ENCODE peak calls at places on chromosomes 2 and 18, in four cellular contexts. E, Z, X and V are unnamed samples.

GRCh38 chr2:163157891-163158511 is 319.4 kb upstream of the KCNH7 start:
- DNase-seq in E (no peak), Z (no peak), X (no peak), V (no peak)

GRCh38 chr2:168850846-168851245 is 39.4 kb downstream of the SPC25 start:
- DNase-seq in E (no peak), Z (no peak), X (no peak), V (no peak)

GRCh38 chr18:32888311-32888710 is 115.5 kb upstream of the KLHL14 start:
- DNase-seq in E (no peak), Z (no peak), X (no peak), V (no peak)

GRCh38 chr18:11309172-11309571 is 159.8 kb upstream of the PIEZO2 start:
- DNase-seq in E (no peak), Z (no peak), X (no peak), V (no peak)

GRCh38 chr2:205685314-205686230 is 3.3 kb downstream of the NRP2 start:
- DNase-seq in E (no peak), Z (peak; percentile 28), X (peak; percentile 72), V (no peak)

GRCh38 chr2:54666741-54667639 is 56.5 kb upstream of the EML6 start:
- DNase-seq in E (no peak), Z (no peak), X (no peak), V (no peak)

GRCh38 chr2:228838819-228839218 is 432.3 kb downstream of the PID1 start:
- DNase-seq in E (no peak), Z (no peak), X (no peak), V (no peak)

GRCh38 chr18:63879684-63880083 is 7.8 kb upstream of the SERPINB2 start:
- DNase-seq in E (no peak), Z (no peak), X (no peak), V (no peak)

GRCh38 chr18:76488190-76488589 is 6.9 kb downstream of the ZNF516 start:
- DNase-seq in E (no peak), Z (no peak), X (no peak), V (no peak)

GRCh38 chr2:127463155-127463991 is 45.1 kb downstream of the PROC start:
- DNase-seq in E (no peak), Z (no peak), X (no peak), V (no peak)

GRCh38 chr2:156526950-156527636 is 90.9 kb downstream of the GPD2 start:
- DNase-seq in E (peak; percentile 81), Z (no peak), X (no peak), V (no peak)

GRCh38 chr2:223941579-223942277 is 3.4 kb downstream of the WDFY1 start:
- DNase-seq in E (peak; percentile 64), Z (no peak), X (peak; percentile 66), V (no peak)

GRCh38 chr2:54704688-54705605 is 18.5 kb upstream of the EML6 start:
- DNase-seq in E (peak; percentile 60), Z (no peak), X (peak; percentile 73), V (no peak)

GRCh38 chr18:63255435-63255834 is 64.1 kb downstream of the BCL2 start:
- DNase-seq in E (no peak), Z (no peak), X (no peak), V (no peak)

GRCh38 chr2:74067221-74067747 is 80.4 kb downstream of the BOLA3 start:
- DNase-seq in E (no peak), Z (no peak), X (no peak), V (no peak)

GRCh38 chr2:171447675-171448074 is 13.6 kb downstream of the DCAF17 start:
- DNase-seq in E (no peak), Z (no peak), X (no peak), V (no peak)

GRCh38 chr2:25822190-25823117 is 55.8 kb downstream of the ASXL2 start:
- DNase-seq in E (peak; percentile 30), Z (peak; percentile 17), X (no peak), V (no peak)

GRCh38 chr2:158989165-158989564 is 20.7 kb downstream of the TANC1 start:
- DNase-seq in E (no peak), Z (no peak), X (no peak), V (no peak)
- TF ChIP-seq CTCF in E (no peak), Z (no peak), X (no peak), V (no peak)

DNA sequence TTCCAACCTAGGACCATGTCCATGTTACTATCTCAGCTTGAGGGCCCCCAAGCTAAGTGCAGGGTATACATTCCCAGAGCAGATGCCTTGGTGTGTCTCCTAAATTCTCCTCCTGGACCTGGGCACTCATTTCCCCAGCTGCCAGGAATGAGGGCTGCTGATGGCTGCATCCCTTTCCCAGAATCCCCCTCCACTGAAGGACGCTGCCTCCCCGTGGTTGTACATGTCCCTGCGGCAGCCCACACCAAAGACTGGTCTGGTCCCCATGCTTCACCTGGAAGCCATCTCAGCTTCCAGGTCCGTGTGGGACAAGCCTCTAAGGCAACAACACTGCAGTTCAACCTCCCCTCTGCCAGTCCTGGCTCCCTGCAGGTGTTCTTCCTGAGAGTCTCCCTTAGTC is 14.6 kb downstream of the TMEM163 start:
- DNase-seq in E (no peak), Z (no peak), X (no peak), V (no peak)
- TF ChIP-seq CTCF in E (peak; percentile 14), Z (no peak), X (no peak), V (no peak)

GRCh38 chr2:18001671-18002070 is 123.2 kb downstream of the KCNS3 start:
- DNase-seq in E (no peak), Z (no peak), X (no peak), V (no peak)
- TF ChIP-seq CTCF in E (peak; percentile 17), Z (peak; percentile 25), X (no peak), V (no peak)

GRCh38 chr2:177239934-177240600 is 24.5 kb downstream of the NFE2L2 start:
- DNase-seq in E (peak; percentile 35), Z (no peak), X (no peak), V (no peak)

GRCh38 chr2:177242136-177242987 is 22.2 kb downstream of the NFE2L2 start:
- DNase-seq in E (no peak), Z (no peak), X (no peak), V (no peak)

GRCh38 chr2:177243073-177243472 is 21.5 kb downstream of the NFE2L2 start:
- DNase-seq in E (no peak), Z (no peak), X (no peak), V (no peak)

GRCh38 chr2:177243476-177243875 is 21.1 kb downstream of the NFE2L2 start:
- DNase-seq in E (no peak), Z (no peak), X (no peak), V (no peak)

DNA sequence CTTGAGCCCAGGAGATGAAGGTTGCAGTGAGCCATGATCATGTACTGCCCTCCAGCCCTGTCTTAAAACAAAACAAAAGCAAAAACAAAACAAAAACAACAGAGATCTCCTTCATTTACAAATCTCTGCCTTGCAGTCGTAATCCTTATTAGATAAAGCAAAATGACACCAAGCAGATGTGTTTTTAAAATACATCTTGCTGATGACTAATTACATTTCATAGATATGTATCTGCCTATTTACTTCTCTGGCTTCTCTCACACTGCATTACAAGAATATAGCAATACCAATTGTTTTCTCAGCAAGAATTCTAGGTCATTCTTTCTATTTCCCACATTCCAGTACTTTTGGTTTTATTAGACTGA is 22.8 kb downstream of the NFE2L2 start:
- DNase-seq in E (no peak), Z (no peak), X (no peak), V (no peak)
- TF ChIP-seq CTCF in E (no peak), Z (no peak), X (no peak), V (no peak)

GRCh38 chr2:86295071-86295470 is 42.4 kb downstream of the REEP1 start:
- DNase-seq in E (no peak), Z (no peak), X (no peak), V (no peak)

GRCh38 chr2:86298411-86299390 is 38.7 kb downstream of the REEP1 start:
- DNase-seq in E (no peak), Z (no peak), X (peak; percentile 49), V (no peak)

GRCh38 chr2:86300496-86300895 is 36.9 kb downstream of the REEP1 start:
- DNase-seq in E (no peak), Z (no peak), X (no peak), V (no peak)

GRCh38 chr2:86296947-86297346 is 40.5 kb downstream of the REEP1 start:
- DNase-seq in E (no peak), Z (no peak), X (no peak), V (no peak)

DNA sequence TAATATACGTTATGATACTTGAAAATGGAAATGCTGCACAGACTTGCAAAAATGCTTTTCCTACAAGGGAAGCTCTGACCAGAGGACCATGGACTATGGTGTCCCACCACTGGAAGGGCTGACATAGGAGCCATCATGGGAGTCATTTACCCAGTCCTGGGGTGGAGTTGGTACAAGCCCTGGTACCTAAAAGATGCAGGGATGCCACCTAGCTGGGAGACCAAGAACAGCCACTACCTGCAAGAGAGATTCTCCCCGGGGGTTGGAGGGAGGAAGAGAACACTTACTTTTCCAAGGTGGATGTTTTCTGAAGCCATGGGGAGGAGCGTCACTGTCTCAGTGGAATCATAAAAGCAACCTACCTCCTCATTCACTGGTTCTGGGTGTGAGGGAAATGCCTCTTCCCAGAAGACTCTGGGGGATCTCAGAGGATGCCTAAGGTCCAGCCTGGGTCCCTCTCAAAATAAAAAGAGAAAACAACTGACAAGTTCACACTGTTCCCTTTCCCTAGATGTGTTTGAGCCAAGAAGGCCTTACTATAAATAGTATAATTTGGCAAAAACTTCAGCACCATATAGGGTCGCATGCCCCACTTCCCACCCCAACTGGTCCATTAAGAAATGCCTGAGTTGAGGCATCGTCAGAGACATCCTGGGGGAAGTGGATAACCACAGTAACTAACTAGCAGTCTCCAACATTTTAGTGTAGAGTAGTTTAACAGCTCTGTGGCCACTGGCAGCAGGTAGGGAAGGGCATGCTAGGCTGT is 39.9 kb downstream of the REEP1 start:
- DNase-seq in E (peak; percentile 57), Z (no peak), X (no peak), V (no peak)
- TF ChIP-seq CTCF in E (peak; percentile 64), Z (no peak), X (no peak), V (peak; percentile 17)

GRCh38 chr2:23127465-23127864 is 257.5 kb upstream of the KLHL29 start:
- DNase-seq in E (no peak), Z (no peak), X (no peak), V (no peak)
- TF ChIP-seq CTCF in E (no peak), Z (no peak), X (no peak), V (no peak)

GRCh38 chr2:172739651-172740050 is 4.0 kb downstream of the RAPGEF4 start:
- DNase-seq in E (no peak), Z (no peak), X (no peak), V (no peak)

GRCh38 chr2:172735646-172736418 is at the start of gene RAPGEF4:
- DNase-seq in E (peak; percentile 48), Z (peak; percentile 39), X (no peak), V (no peak)

GRCh38 chr2:172734711-172735645 is 667 bp upstream of the RAPGEF4 start:
- DNase-seq in E (peak; percentile 49), Z (no peak), X (no peak), V (no peak)

GRCh38 chr2:172740871-172741270 is 5.2 kb downstream of the RAPGEF4 start:
- DNase-seq in E (no peak), Z (no peak), X (no peak), V (no peak)

GRCh38 chr2:172736419-172737174 is 952 bp downstream of the RAPGEF4 start:
- DNase-seq in E (peak; percentile 31), Z (no peak), X (no peak), V (no peak)
- TF ChIP-seq CTCF in E (no peak), Z (no peak), X (no peak), V (no peak)